ENCODE peak calls at places on chromosome 17, in ten cellular contexts. Q is A549, X is adrenal gland, N is colonic mucosa, H is pancreas, F is cardiac fibroblast, W is thoracic aorta, K is GM06990, L is cardiac muscle cell, Y is GM23338. M is an unnamed sample.
A peak's percentile ranks its signal among the peaks of the same experiment; 100 is the strongest.

GRCh38 chr17:81241648-81242420 is 2.7 kb downstream of the NDUFAF8 start:
- DNase-seq in L (peak; percentile 72), H (peak; percentile 43), Y (peak; percentile 85), N (no peak), W (no peak), X (peak; percentile 81), F (peak; percentile 40), K (peak; percentile 81), Q (peak; percentile 89), M (peak; percentile 78)

GRCh38 chr17:76635659-76636360 is 7.7 kb downstream of the ST6GALNAC1 start:
- DNase-seq in N (no peak), Y (no peak), K (no peak), Q (no peak), L (no peak), F (peak; percentile 38), H (no peak), X (no peak), W (no peak), M (no peak)

GRCh38 chr17:63694229-63694973 is 5.5 kb downstream of the LIMD2 start:
- DNase-seq in K (peak; percentile 36), F (no peak), X (no peak), Y (peak; percentile 64), L (no peak), H (no peak), Q (no peak), N (no peak), W (no peak), M (peak; percentile 36)

GRCh38 chr17:17435323-17435722 is 41.5 kb upstream of the MED9 start:
- DNase-seq in K (no peak), N (no peak), F (peak; percentile 84), L (no peak), Q (peak; percentile 35), Y (no peak), H (no peak), X (no peak), W (no peak), M (no peak)

GRCh38 chr17:64974750-64975317 is 55.6 kb upstream of the LRRC37A3 start:
- DNase-seq in H (no peak), N (no peak), W (no peak), F (no peak), Y (no peak), L (no peak), K (no peak), Q (no peak), X (no peak), M (no peak)

GRCh38 chr17:17666111-17666714 is 15.0 kb upstream of the RAI1 start:
- DNase-seq in H (no peak), Y (no peak), L (no peak), N (peak; percentile 54), X (no peak), F (peak; percentile 76), W (no peak), K (no peak), Q (no peak), M (no peak)

GRCh38 chr17:6120351-6120750 is 50.2 kb downstream of the WSCD1 start:
- DNase-seq in W (no peak), F (no peak), X (peak; percentile 31), Y (no peak), Q (no peak), K (no peak), H (no peak), N (no peak), L (no peak), M (no peak)

GRCh38 chr17:49996495-49997255 is 1.7 kb upstream of the DLX3 start:
- DNase-seq in H (no peak), F (peak; percentile 29), X (peak; percentile 62), W (no peak), Q (peak; percentile 81), Y (peak; percentile 64), N (peak; percentile 45), K (peak; percentile 52), L (peak; percentile 80), M (peak; percentile 41)

GRCh38 chr17:30336369-30337171 is 2.7 kb upstream of the TMIGD1 start:
- DNase-seq in W (no peak), H (peak; percentile 66), Q (peak; percentile 66), K (peak; percentile 34), N (peak; percentile 79), X (peak; percentile 60), F (peak; percentile 81), L (no peak), Y (peak; percentile 88), M (peak; percentile 78)

GRCh38 chr17:77391668-77392375 is 251.1 kb downstream of the SEC14L1 start:
- DNase-seq in Q (peak; percentile 54), N (peak; percentile 65), K (no peak), L (no peak), X (no peak), H (no peak), W (peak; percentile 51), F (peak; percentile 96), Y (peak; percentile 88), M (no peak)

GRCh38 chr17:67810464-67810863 is 14.8 kb upstream of the BPTF start:
- DNase-seq in Q (no peak), F (no peak), N (no peak), K (no peak), W (no peak), L (no peak), H (no peak), Y (no peak), X (no peak), M (no peak)

GRCh38 chr17:16304832-16305231 is 48.4 kb downstream of the CENPV start:
- DNase-seq in X (no peak), W (no peak), N (no peak), K (no peak), Y (peak; percentile 72), H (no peak), F (peak; percentile 42), L (peak; percentile 22), Q (no peak), M (peak; percentile 40)

GRCh38 chr17:41835800-41836549 is at the start of gene NT5C3B:
- DNase-seq in X (no peak), F (no peak), H (peak; percentile 68), N (peak; percentile 53), W (no peak), L (peak; percentile 76), Q (peak; percentile 93), Y (peak; percentile 64), K (peak; percentile 65), M (peak; percentile 58)

GRCh38 chr17:524570-524969 is 172.0 kb upstream of the RPH3AL start:
- DNase-seq in H (no peak), X (no peak), Y (no peak), W (no peak), F (no peak), N (no peak), Q (no peak), K (no peak), L (no peak), M (no peak)

GRCh38 chr17:47776330-47777197 is 43.5 kb downstream of the TBX21 start:
- DNase-seq in W (no peak), Q (peak; percentile 78), N (peak; percentile 38), F (peak; percentile 69), K (no peak), L (peak; percentile 57), H (no peak), Y (peak; percentile 66), X (no peak), M (peak; percentile 57)

GRCh38 chr17:30556374-30557332 is 79.4 kb downstream of the GOSR1 start:
- DNase-seq in X (peak; percentile 39), F (no peak), H (no peak), W (no peak), Q (no peak), K (no peak), Y (no peak), N (no peak), L (no peak), M (no peak)

GRCh38 chr17:72022328-72022727 is 98.5 kb upstream of the SOX9 start:
- DNase-seq in X (no peak), W (no peak), H (no peak), N (no peak), K (no peak), F (no peak), L (no peak), Y (no peak), Q (no peak), M (peak; percentile 49)

GRCh38 chr17:70098030-70098429 is 23.0 kb downstream of the KCNJ16 start:
- DNase-seq in Y (no peak), H (no peak), N (no peak), K (no peak), X (no peak), L (no peak), Q (no peak), W (no peak), F (no peak), M (no peak)
- H3K4me3 ChIP-seq in Y (no peak overlapping the region), H (no peak overlapping the region), N (no peak overlapping the region), K (no peak overlapping the region), X (no peak overlapping the region), L (no peak overlapping the region), Q (no peak overlapping the region), W (no peak overlapping the region), F (no peak overlapping the region), M (no peak overlapping the region)

DNA sequence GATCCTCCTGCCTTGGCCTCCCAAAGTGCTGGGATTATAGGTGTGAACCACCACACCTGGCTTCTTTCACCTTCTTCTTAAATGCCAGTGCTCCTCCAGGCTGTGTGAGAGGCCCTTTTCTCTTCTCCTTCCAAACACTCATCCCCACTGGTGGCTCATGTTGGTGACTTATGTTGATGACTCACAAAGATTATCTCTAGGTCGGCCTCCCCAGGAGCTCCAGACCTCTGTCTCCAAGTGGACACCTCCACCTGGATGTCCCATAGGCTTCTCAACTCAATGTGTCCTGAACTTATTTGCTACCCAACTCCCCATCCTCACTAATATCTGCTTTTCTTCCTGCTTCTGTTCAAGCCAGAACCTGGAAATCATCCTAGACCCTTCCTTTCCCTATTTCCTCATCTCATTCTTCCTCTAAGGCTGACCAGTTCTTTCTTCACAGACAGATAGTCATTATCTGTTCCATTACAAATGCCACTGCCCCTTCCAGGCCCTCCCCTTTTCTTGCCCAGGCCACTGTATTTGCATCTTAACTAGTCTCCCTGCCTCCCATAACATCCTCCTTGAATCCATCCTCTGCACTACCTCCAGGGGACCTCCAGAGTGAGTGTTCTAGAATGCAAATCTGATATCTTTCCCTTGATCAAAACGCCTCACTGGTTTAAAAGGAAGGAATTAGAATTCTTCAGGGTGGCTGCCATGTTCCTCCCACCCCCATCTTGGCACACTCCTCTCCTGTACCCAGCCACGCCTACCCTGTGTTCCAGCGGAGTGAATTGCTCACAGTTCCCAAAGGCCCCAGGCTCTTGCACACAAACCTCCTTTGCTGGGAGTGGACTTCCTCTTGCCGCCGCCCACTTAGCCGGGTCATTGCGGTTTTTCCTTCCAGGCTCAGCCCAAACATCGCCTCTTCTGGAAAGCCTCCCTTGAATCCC is 34.8 kb upstream of the FBXO47 start:
- DNase-seq in N (peak; percentile 60), W (peak; percentile 57), Q (no peak), K (no peak), X (peak; percentile 74), F (peak; percentile 95), L (no peak), Y (peak; percentile 46), H (peak; percentile 15), M (no peak)
- TF ChIP-seq CTCF in N (no peak), W (no peak), Q (no peak), K (no peak), X (no peak), F (no peak), L (no peak), Y (no peak), H (no peak), M (no peak)

GRCh38 chr17:68963958-68964357 is 8.8 kb upstream of the ABCA8 start:
- DNase-seq in K (no peak), X (no peak), N (no peak), H (no peak), L (no peak), W (no peak), Q (no peak), Y (no peak), F (peak; percentile 29), M (no peak)
- H3K4me3 ChIP-seq in K (no peak overlapping the region), X (no peak overlapping the region), N (no peak overlapping the region), H (no peak overlapping the region), L (no peak overlapping the region), W (no peak overlapping the region), Q (no peak overlapping the region), Y (no peak overlapping the region), F (no peak overlapping the region), M (no peak overlapping the region)

GRCh38 chr17:38732376-38733314 is 2.5 kb downstream of the CISD3 start:
- DNase-seq in Q (no peak), H (peak; percentile 88), Y (no peak), N (peak; percentile 72), F (no peak), W (no peak), L (no peak), X (peak; percentile 91), K (no peak), M (no peak)
- TF ChIP-seq CTCF in Q (no peak), H (no peak), Y (no peak), N (no peak), F (no peak), W (no peak), L (no peak), X (no peak), K (no peak), M (no peak)